ENCODE peak calls at places on chromosome 6, in four cellular contexts. I is B cell, P is upper lobe of left lung, S is AG09319. E is an unnamed sample.

GRCh38 chr6:39876111-39876510 is 58.2 kb downstream of the MOCS1 start:
- DNase-seq in I (no peak), P (no peak), S (no peak), E (no peak)

GRCh38 chr6:13181398-13181797 is 146.9 kb downstream of the TBC1D7 start:
- DNase-seq in I (no peak), P (no peak), S (no peak), E (no peak)

GRCh38 chr6:150142304-150142656 is 564 bp upstream of the PPP1R14C start:
- DNase-seq in I (no peak), P (no peak), S (no peak), E (no peak)

GRCh38 chr6:166344240-166344639 is 1.9 kb upstream of the SFT2D1 start:
- DNase-seq in I (no peak), P (no peak), S (no peak), E (no peak)

GRCh38 chr6:75204959-75205775 is 686 bp downstream of the COL12A1 start:
- DNase-seq in I (peak), P (peak), S (no peak), E (peak)

GRCh38 chr6:36657942-36658544 is 20.5 kb upstream of the CDKN1A start:
- DNase-seq in I (no peak), P (no peak), S (no peak), E (no peak)

GRCh38 chr6:11241793-11242201 is 9.3 kb upstream of the NEDD9 start:
- DNase-seq in I (no peak), P (peak), S (no peak), E (no peak)

GRCh38 chr6:37540390-37540789 is 40.7 kb upstream of the CCDC167 start:
- DNase-seq in I (no peak), P (no peak), S (no peak), E (no peak)

GRCh38 chr6:42505377-42505702 is 53.6 kb upstream of the TRERF1 start:
- DNase-seq in I (no peak), P (no peak), S (no peak), E (no peak)

GRCh38 chr6:142474446-142475289 is 172.9 kb downstream of the ADGRG6 start:
- DNase-seq in I (peak), P (peak), S (peak), E (no peak)

GRCh38 chr6:148760143-148760505 is 13.3 kb downstream of the UST start:
- DNase-seq in I (no peak), P (no peak), S (no peak), E (no peak)

GRCh38 chr6:31035862-31036497 is 25.7 kb downstream of the MUC22 start:
- DNase-seq in I (no peak), P (no peak), S (no peak), E (no peak)

GRCh38 chr6:168086066-168086465 is 7.1 kb upstream of the FRMD1 start:
- DNase-seq in I (no peak), P (peak), S (no peak), E (no peak)

GRCh38 chr6:48825501-48826317 is 637.3 kb downstream of the MMUT start:
- DNase-seq in I (no peak), P (no peak), S (no peak), E (no peak)

GRCh38 chr6:148954934-148955915 is 208.4 kb downstream of the UST start:
- DNase-seq in I (no peak), P (no peak), S (no peak), E (no peak)

GRCh38 chr6:52904562-52905279 is 4.8 kb downstream of the GSTA3 start:
- DNase-seq in I (no peak), P (no peak), S (no peak), E (no peak)

GRCh38 chr6:165968409-165968807 is 199.2 kb downstream of the TBXT start:
- DNase-seq in I (no peak), P (no peak), S (no peak), E (no peak)

GRCh38 chr6:166598441-166599138 is 12.1 kb upstream of the RAMACL start:
- DNase-seq in I (no peak), P (peak), S (peak), E (no peak)

GRCh38 chr6:112946051-112946450 is 598.9 kb downstream of the RFPL4B start:
- DNase-seq in I (no peak), P (no peak), S (peak), E (no peak)

GRCh38 chr6:33207569-33208088 is 671 bp upstream of the RING1 start:
- DNase-seq in I (peak), P (peak), S (no peak), E (no peak)

GRCh38 chr6:105900120-105900937 is 185.8 kb upstream of the PRDM1 start:
- DNase-seq in I (no peak), P (no peak), S (peak), E (no peak)

GRCh38 chr6:145963216-145964068 is 716 bp downstream of the SHPRH start:
- DNase-seq in I (peak), P (peak), S (no peak), E (peak)

GRCh38 chr6:55980627-55981211 is 105.3 kb upstream of the BMP5 start:
- DNase-seq in I (no peak), P (no peak), S (no peak), E (no peak)

GRCh38 chr6:132715204-132715603 is 1.3 kb upstream of the VNN1 start:
- DNase-seq in I (no peak), P (no peak), S (no peak), E (no peak)

GRCh38 chr6:1970151-1970561 is 275.2 kb downstream of the GMDS start:
- DNase-seq in I (no peak), P (peak), S (no peak), E (no peak)

GRCh38 chr6:167970236-167970635 is 27.2 kb upstream of the KIF25 start:
- DNase-seq in I (no peak), P (no peak), S (no peak), E (no peak)

GRCh38 chr6:23140879-23141278 is 571.5 kb downstream of the HDGFL1 start:
- DNase-seq in I (no peak), P (no peak), S (no peak), E (no peak)

GRCh38 chr6:132063204-132063603 is 112.0 kb upstream of the CCN2 start:
- DNase-seq in I (no peak), P (no peak), S (no peak), E (no peak)

GRCh38 chr6:99608886-99609482 is 2.4 kb downstream of the PRDM13 start:
- DNase-seq in I (no peak), P (no peak), S (no peak), E (no peak)

GRCh38 chr6:107620736-107621135 is 130.8 kb downstream of the SOBP start:
- DNase-seq in I (no peak), P (no peak), S (no peak), E (no peak)

GRCh38 chr6:44073612-44074382 is 53.5 kb downstream of the MRPL14 start:
- DNase-seq in I (no peak), P (no peak), S (no peak), E (no peak)

GRCh38 chr6:34664270-34664971 is 32.1 kb downstream of the ILRUN start:
- DNase-seq in I (no peak), P (no peak), S (no peak), E (no peak)

GRCh38 chr6:55069132-55069781 is 105.1 kb upstream of the HCRTR2 start:
- DNase-seq in I (no peak), P (no peak), S (peak), E (no peak)

GRCh38 chr6:139732451-139732850 is 358.0 kb upstream of the CITED2 start:
- DNase-seq in I (no peak), P (no peak), S (no peak), E (no peak)

GRCh38 chr6:54288476-54288875 is 19.8 kb upstream of the TINAG start:
- DNase-seq in I (no peak), P (no peak), S (no peak), E (no peak)

GRCh38 chr6:10838794-10839333 is 525 bp upstream of the MAK start:
- DNase-seq in I (no peak), P (no peak), S (no peak), E (no peak)

GRCh38 chr6:127462391-127462790 is 3.2 kb upstream of the KIAA0408 start:
- DNase-seq in I (no peak), P (no peak), S (no peak), E (no peak)
- TF ChIP-seq CTCF in I (no peak), P (peak), S (no peak), E (peak)

GRCh38 chr6:163340201-163340887 is 74.2 kb upstream of the QKI start:
- DNase-seq in I (no peak), P (no peak), S (no peak), E (no peak)
- TF ChIP-seq CTCF in I (no peak), P (no peak), S (no peak), E (peak)

DNA sequence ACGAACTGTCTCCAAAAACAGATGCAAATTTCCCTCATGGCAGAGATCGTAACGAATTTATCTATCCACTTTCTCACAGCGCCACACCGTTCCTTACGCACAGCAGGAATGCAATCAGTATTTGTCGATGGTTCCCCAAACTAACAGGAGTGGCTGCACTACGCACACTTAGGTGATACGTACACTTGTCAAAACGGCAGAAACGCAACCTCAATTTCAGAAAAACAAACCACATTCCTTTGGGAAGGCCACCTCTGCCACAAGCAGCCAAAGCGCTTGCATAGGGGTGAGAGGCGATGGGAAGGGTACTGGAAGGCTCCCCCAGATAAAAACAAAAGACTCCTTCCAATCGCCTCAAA is 638 bp downstream of the MDN1 start:
- DNase-seq in I (peak), P (no peak), S (no peak), E (no peak)
- TF ChIP-seq CTCF in I (no peak), P (no peak), S (no peak), E (no peak)

DNA sequence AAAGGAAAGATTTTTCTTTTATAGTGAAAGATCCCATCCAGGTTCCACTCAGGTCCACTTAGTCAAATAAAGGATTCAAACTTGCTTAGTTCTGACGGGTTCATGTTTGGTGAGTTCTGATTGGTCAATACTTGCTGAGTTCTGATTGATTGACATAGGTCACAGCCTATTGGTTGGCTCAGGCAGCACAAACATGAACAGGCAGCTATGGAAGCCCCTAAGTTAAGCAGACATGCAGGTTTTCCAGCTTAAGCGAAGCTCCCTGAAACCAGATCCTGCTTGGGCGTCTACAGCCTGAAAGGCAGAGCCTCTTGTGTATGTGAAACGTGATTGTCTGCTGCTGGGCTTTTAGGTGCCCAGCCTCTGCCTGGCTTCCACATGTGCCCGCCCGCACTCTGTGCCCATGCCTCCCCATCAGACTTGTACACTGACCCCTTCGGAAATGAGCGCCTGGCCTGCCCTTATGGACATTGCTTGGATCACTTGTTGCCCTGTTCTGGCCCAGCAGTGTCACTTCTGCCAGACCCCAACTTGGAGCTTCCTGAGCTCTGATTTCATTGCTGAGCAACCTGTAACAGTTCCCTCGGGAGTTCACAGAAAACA is 45.4 kb upstream of the ECI2 start:
- DNase-seq in I (no peak), P (peak), S (no peak), E (no peak)
- TF ChIP-seq CTCF in I (no peak), P (no peak), S (no peak), E (no peak)

GRCh38 chr6:15504581-15505350 is 158.1 kb downstream of the DTNBP1 start:
- DNase-seq in I (no peak), P (no peak), S (peak), E (peak)
- TF ChIP-seq CTCF in I (no peak), P (no peak), S (peak), E (peak)

GRCh38 chr6:7143161-7143974 is 35.6 kb downstream of the RREB1 start:
- DNase-seq in I (no peak), P (no peak), S (no peak), E (no peak)
- TF ChIP-seq CTCF in I (no peak), P (no peak), S (no peak), E (peak)

GRCh38 chr6:26105842-26106241 is 18.6 kb downstream of the HFE start:
- DNase-seq in I (no peak), P (no peak), S (no peak), E (no peak)

GRCh38 chr6:26103141-26103769 is 16.0 kb downstream of the HFE start:
- DNase-seq in I (no peak), P (no peak), S (no peak), E (no peak)

GRCh38 chr6:26104457-26105108 is 17.4 kb downstream of the HFE start:
- DNase-seq in I (no peak), P (no peak), S (no peak), E (no peak)

GRCh38 chr6:26105109-26105730 is 18.0 kb downstream of the HFE start:
- DNase-seq in I (no peak), P (no peak), S (no peak), E (no peak)

DNA sequence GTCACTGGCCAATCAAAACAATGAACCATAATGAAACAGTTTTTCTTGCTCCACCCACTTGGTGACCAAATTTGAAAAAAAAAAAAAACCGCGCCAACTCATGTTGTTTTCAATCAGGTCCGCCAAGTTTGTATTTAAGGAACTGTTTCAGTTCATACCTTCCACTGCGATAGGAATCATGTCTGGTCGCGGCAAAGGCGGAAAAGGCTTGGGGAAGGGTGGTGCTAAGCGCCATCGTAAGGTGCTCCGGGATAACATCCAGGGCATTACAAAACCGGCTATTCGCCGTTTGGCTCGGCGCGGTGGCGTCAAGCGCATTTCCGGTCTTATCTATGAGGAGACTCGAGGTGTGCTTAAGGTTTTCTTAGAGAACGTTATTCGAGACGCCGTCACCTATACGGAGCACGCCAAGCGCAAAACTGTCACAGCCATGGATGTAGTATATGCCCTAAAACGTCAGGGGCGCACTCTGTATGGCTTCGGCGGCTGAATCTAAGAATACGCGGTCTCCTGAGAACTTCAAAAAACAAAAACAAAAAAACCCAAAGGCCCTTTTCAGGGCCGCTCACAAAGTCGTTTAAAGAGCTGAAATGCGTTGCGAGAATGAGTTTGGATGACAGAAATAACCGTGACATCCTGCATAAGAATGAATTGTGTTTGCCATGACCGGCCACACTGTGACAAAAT is 16.7 kb downstream of the HFE start:
- DNase-seq in I (peak), P (peak), S (peak), E (no peak)
- TF ChIP-seq CTCF in I (peak), P (peak), S (peak), E (peak)

GRCh38 chr6:81752969-81753708 is 658 bp upstream of the TENT5A start:
- DNase-seq in I (peak), P (peak), S (peak), E (peak)
- TF ChIP-seq CTCF in I (no peak), P (peak), S (peak), E (no peak)

E was measured in chondrocyte.